ENCODE peak calls at places on chromosome 12, in ten cellular contexts. S is CD4-positive, CD25-positive, alpha-beta regulatory T cell; F is colonic mucosa; V is CD8-positive, alpha-beta memory T cell; B is DND-41; T is RWPE1; A is IMR-90; Z is effector memory CD4-positive, alpha-beta T cell; L is esophagus squamous epithelium; X is K562. C is an unnamed sample.

GRCh38 chr12:27870939-27871338 is 90.9 kb upstream of the MANSC4 start:
- DNase-seq in S (no peak), F (no peak), V (no peak), B (no peak), T (no peak), A (peak; percentile 90), Z (no peak), L (no peak), X (no peak), C (no peak)

GRCh38 chr12:6954316-6954710 is 3.2 kb downstream of the PTPN6 start:
- DNase-seq in S (no peak), F (no peak), V (no peak), B (no peak), T (no peak), A (no peak), Z (no peak), L (no peak), X (no peak), C (no peak)

GRCh38 chr12:113470871-113471618 is 626 bp downstream of the LHX5 start:
- DNase-seq in S (no peak), F (no peak), V (no peak), B (no peak), T (no peak), A (no peak), Z (no peak), L (no peak), X (no peak), C (no peak)

GRCh38 chr12:74903522-74903921 is 306.1 kb downstream of the KCNC2 start:
- DNase-seq in S (no peak), F (no peak), V (no peak), B (no peak), T (no peak), A (no peak), Z (no peak), L (no peak), X (no peak), C (no peak)

GRCh38 chr12:104280703-104281458 is 22.7 kb upstream of the EID3 start:
- DNase-seq in S (no peak), F (no peak), V (no peak), B (no peak), T (peak; percentile 67), A (peak; percentile 97), Z (no peak), L (no peak), X (no peak), C (no peak)

GRCh38 chr12:89919241-89919906 is 210.7 kb upstream of the ATP2B1 start:
- DNase-seq in S (no peak), F (peak; percentile 44), V (no peak), B (no peak), T (no peak), A (no peak), Z (no peak), L (no peak), X (no peak), C (no peak)

GRCh38 chr12:108201808-108202207 is 72.7 kb downstream of the WSCD2 start:
- DNase-seq in S (no peak), F (no peak), V (no peak), B (no peak), T (no peak), A (no peak), Z (no peak), L (no peak), X (no peak), C (no peak)

GRCh38 chr12:19529933-19530630 is 90.8 kb downstream of the AEBP2 start:
- DNase-seq in S (no peak), F (no peak), V (no peak), B (no peak), T (peak; percentile 35), A (peak; percentile 59), Z (no peak), L (no peak), X (no peak), C (no peak)

GRCh38 chr12:48105321-48105866 is 485 bp downstream of the SENP1 start:
- DNase-seq in S (peak; percentile 39), F (no peak), V (peak; percentile 49), B (peak; percentile 44), T (peak; percentile 32), A (peak; percentile 30), Z (peak; percentile 44), L (no peak), X (no peak), C (no peak)

GRCh38 chr12:47885012-47885501 is 19.7 kb downstream of the VDR start:
- DNase-seq in S (peak; percentile 76), F (peak; percentile 18), V (peak; percentile 7), B (no peak), T (no peak), A (no peak), Z (no peak), L (no peak), X (peak; percentile 33), C (no peak)

GRCh38 chr12:62194616-62195015 is 65.6 kb upstream of the USP15 start:
- DNase-seq in S (no peak), F (no peak), V (no peak), B (no peak), T (peak; percentile 17), A (no peak), Z (no peak), L (no peak), X (no peak), C (no peak)

GRCh38 chr12:31407562-31407961 is 81.6 kb upstream of the SINHCAF start:
- DNase-seq in S (no peak), F (no peak), V (no peak), B (no peak), T (no peak), A (no peak), Z (no peak), L (no peak), X (no peak), C (no peak)
- H3K27ac ChIP-seq in S (no peak overlapping the region), F (no peak overlapping the region), V (no peak overlapping the region), B (no peak overlapping the region), T (no peak overlapping the region), A (no peak overlapping the region), Z (no peak overlapping the region), L (no peak overlapping the region), X (no peak overlapping the region), C (no peak overlapping the region)

GRCh38 chr12:16324772-16325171 is 22.7 kb upstream of the MGST1 start:
- DNase-seq in S (no peak), F (no peak), V (no peak), B (no peak), T (no peak), A (no peak), Z (no peak), L (no peak), X (no peak), C (no peak)

GRCh38 chr12:16324300-16324699 is 23.1 kb upstream of the MGST1 start:
- DNase-seq in S (no peak), F (no peak), V (no peak), B (no peak), T (no peak), A (no peak), Z (no peak), L (no peak), X (no peak), C (no peak)

GRCh38 chr12:16323010-16323409 is 24.4 kb upstream of the MGST1 start:
- DNase-seq in S (no peak), F (no peak), V (no peak), B (no peak), T (no peak), A (peak; percentile 42), Z (no peak), L (no peak), X (no peak), C (no peak)

GRCh38 chr12:16325426-16325825 is 22.0 kb upstream of the MGST1 start:
- DNase-seq in S (no peak), F (peak; percentile 79), V (no peak), B (no peak), T (no peak), A (no peak), Z (no peak), L (no peak), X (no peak), C (no peak)

DNA sequence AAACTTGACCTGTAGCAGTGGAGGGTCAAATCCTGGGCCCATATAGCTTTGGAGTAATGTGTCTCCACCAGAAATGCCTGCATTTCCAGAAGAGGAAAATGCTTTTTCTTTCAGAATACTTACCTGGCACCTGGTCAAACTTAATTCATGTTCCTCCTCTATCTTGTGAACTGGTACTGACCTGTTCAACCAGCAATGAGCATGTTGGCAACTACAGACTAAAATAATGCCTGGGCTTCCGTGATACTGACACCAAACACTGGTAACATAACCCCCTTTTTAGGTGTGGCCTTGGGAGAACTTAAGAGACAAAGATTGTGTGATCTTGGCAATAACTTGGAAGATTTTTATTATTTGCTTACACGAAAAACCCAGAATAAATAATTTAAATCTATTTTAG is 23.8 kb upstream of the MGST1 start:
- DNase-seq in S (no peak), F (no peak), V (no peak), B (no peak), T (no peak), A (no peak), Z (no peak), L (no peak), X (no peak), C (no peak)
- H3K27ac ChIP-seq in S (no peak overlapping the region), F (no peak overlapping the region), V (no peak overlapping the region), B (no peak overlapping the region), T (no peak overlapping the region), A (no peak overlapping the region), Z (no peak overlapping the region), L (no peak overlapping the region), X (no peak overlapping the region), C (no peak overlapping the region)

GRCh38 chr12:56242986-56243385 is 13.1 kb downstream of the SLC39A5 start:
- DNase-seq in S (no peak), F (no peak), V (no peak), B (no peak), T (no peak), A (no peak), Z (no peak), L (no peak), X (no peak), C (no peak)
- H3K27ac ChIP-seq in S (no peak overlapping the region), F (no peak overlapping the region), V (no peak overlapping the region), B (no peak overlapping the region), T (peak overlapping the region; percentile 42), A (no peak overlapping the region), Z (no peak overlapping the region), L (no peak overlapping the region), X (peak overlapping the region; percentile 33), C (no peak overlapping the region)

GRCh38 chr12:118372541-118373495 is at the start of gene TAOK3:
- DNase-seq in S (peak; percentile 99), F (peak; percentile 98), V (peak; percentile 96), B (peak; percentile 98), T (peak; percentile 96), A (peak; percentile 97), Z (peak; percentile 97), L (peak; percentile 99), X (peak; percentile 91), C (peak; percentile 98)

GRCh38 chr12:118375348-118375747 is 1.0 kb upstream of the SUDS3 start:
- DNase-seq in S (no peak), F (no peak), V (no peak), B (no peak), T (no peak), A (no peak), Z (no peak), L (no peak), X (no peak), C (no peak)

GRCh38 chr12:118374909-118375308 is 1.4 kb upstream of the SUDS3 start:
- DNase-seq in S (no peak), F (no peak), V (no peak), B (no peak), T (no peak), A (no peak), Z (no peak), L (no peak), X (no peak), C (no peak)

GRCh38 chr12:118374126-118374725 is 1.5 kb upstream of the TAOK3 start:
- DNase-seq in S (no peak), F (no peak), V (no peak), B (no peak), T (no peak), A (no peak), Z (no peak), L (no peak), X (no peak), C (no peak)

GRCh38 chr12:118373628-118374027 is 921 bp upstream of the TAOK3 start:
- DNase-seq in S (no peak), F (peak; percentile 28), V (no peak), B (no peak), T (no peak), A (no peak), Z (no peak), L (no peak), X (no peak), C (no peak)
- H3K27ac ChIP-seq in S (peak overlapping the region; percentile 85), F (peak overlapping the region; percentile 86), V (peak overlapping the region; percentile 74), B (peak overlapping the region; percentile 75), T (no peak overlapping the region), A (no peak overlapping the region), Z (peak overlapping the region; percentile 72), L (peak overlapping the region; percentile 97), X (peak overlapping the region; percentile 77), C (no peak overlapping the region)